ENCODE peak calls at places on chromosomes 2 and 18, in four cellular contexts. One of them, this sample, is unnamed.

GRCh38 chr2:238567996-238568395 is 141.3 kb downstream of the ASB1 start:
- DNase-seq in HepG2: no peak
- DNase-seq in GM12878: no peak
- DNase-seq in K562: no peak
- DNase-seq in this sample: no peak

GRCh38 chr2:85066874-85067351 is 66.3 kb upstream of the TCF7L1 start:
- DNase-seq in GM12878: no peak
- DNase-seq in HepG2: peak; percentile 77
- DNase-seq in K562: peak; percentile 66
- DNase-seq in this sample: peak; percentile 75

GRCh38 chr18:43590182-43590903 is 313.1 kb upstream of the SYT4 start:
- DNase-seq in K562: no peak
- DNase-seq in GM12878: no peak
- DNase-seq in HepG2: no peak
- DNase-seq in this sample: no peak

GRCh38 chr2:213119061-213119809 is 32.2 kb downstream of the IKZF2 start:
- DNase-seq in K562: no peak
- DNase-seq in HepG2: no peak
- DNase-seq in GM12878: peak; percentile 59
- DNase-seq in this sample: no peak

GRCh38 chr2:58899692-58900091 is 658.6 kb upstream of the FANCL start:
- DNase-seq in GM12878: no peak
- DNase-seq in HepG2: no peak
- DNase-seq in K562: no peak
- DNase-seq in this sample: no peak

GRCh38 chr2:128563348-128563687 is 244.7 kb upstream of the HS6ST1 start:
- DNase-seq in K562: no peak
- DNase-seq in HepG2: no peak
- DNase-seq in GM12878: no peak
- DNase-seq in this sample: no peak

GRCh38 chr2:153828335-153828734 is 43.4 kb upstream of the GALNT13 start:
- DNase-seq in K562: no peak
- DNase-seq in GM12878: no peak
- DNase-seq in HepG2: no peak
- DNase-seq in this sample: no peak

GRCh38 chr18:79442508-79443221 is 46.9 kb downstream of the NFATC1 start:
- DNase-seq in K562: no peak
- DNase-seq in HepG2: no peak
- DNase-seq in GM12878: no peak
- DNase-seq in this sample: no peak

GRCh38 chr2:238379096-238379810 is 47.5 kb upstream of the ASB1 start:
- DNase-seq in K562: no peak
- DNase-seq in HepG2: no peak
- DNase-seq in GM12878: no peak
- DNase-seq in this sample: no peak

GRCh38 chr2:40227200-40227599 is 224.7 kb downstream of the SLC8A1 start:
- DNase-seq in HepG2: no peak
- DNase-seq in GM12878: no peak
- DNase-seq in K562: no peak
- DNase-seq in this sample: no peak

GRCh38 chr2:234307322-234307961 is 189.4 kb downstream of the ARL4C start:
- DNase-seq in K562: no peak
- DNase-seq in GM12878: no peak
- DNase-seq in HepG2: no peak
- DNase-seq in this sample: no peak

GRCh38 chr18:2627821-2628276 is 27.7 kb upstream of the SMCHD1 start:
- DNase-seq in GM12878: no peak
- DNase-seq in K562: no peak
- DNase-seq in HepG2: peak; percentile 15
- DNase-seq in this sample: no peak

GRCh38 chr2:37625156-37625555 is 46.3 kb downstream of the CDC42EP3 start:
- DNase-seq in HepG2: no peak
- DNase-seq in GM12878: no peak
- DNase-seq in K562: no peak
- DNase-seq in this sample: no peak

GRCh38 chr2:232529806-232530547 is 4.0 kb downstream of the CHRND start:
- DNase-seq in HepG2: no peak
- DNase-seq in K562: no peak
- DNase-seq in GM12878: no peak
- DNase-seq in this sample: peak; percentile 12

GRCh38 chr2:79554899-79555298 is 42.0 kb downstream of the CTNNA2 start:
- DNase-seq in GM12878: no peak
- DNase-seq in K562: no peak
- DNase-seq in HepG2: no peak
- DNase-seq in this sample: no peak

GRCh38 chr18:11053293-11053692 is 96.1 kb downstream of the PIEZO2 start:
- DNase-seq in K562: no peak
- DNase-seq in GM12878: no peak
- DNase-seq in HepG2: no peak
- DNase-seq in this sample: no peak

GRCh38 chr2:366706-367105 is 78.8 kb upstream of the ALKAL2 start:
- DNase-seq in HepG2: no peak
- DNase-seq in K562: no peak
- DNase-seq in GM12878: no peak
- DNase-seq in this sample: no peak

GRCh38 chr2:68284896-68285295 is 32.6 kb upstream of the PPP3R1 start:
- DNase-seq in GM12878: no peak
- DNase-seq in K562: no peak
- DNase-seq in HepG2: no peak
- DNase-seq in this sample: peak; percentile 17

GRCh38 chr18:48834421-48835011 is 116.2 kb downstream of the SMAD7 start:
- DNase-seq in GM12878: peak; percentile 81
- DNase-seq in K562: no peak
- DNase-seq in HepG2: no peak
- DNase-seq in this sample: no peak

GRCh38 chr18:13900633-13901032 is 14.7 kb downstream of the MC2R start:
- DNase-seq in GM12878: no peak
- DNase-seq in K562: no peak
- DNase-seq in HepG2: no peak
- DNase-seq in this sample: no peak

GRCh38 chr2:105768961-105769452 is 24.3 kb downstream of the NCK2 start:
- DNase-seq in HepG2: no peak
- DNase-seq in GM12878: no peak
- DNase-seq in K562: no peak
- DNase-seq in this sample: no peak

GRCh38 chr2:71821856-71822255 is 325.8 kb downstream of the CYP26B1 start:
- DNase-seq in HepG2: no peak
- DNase-seq in K562: no peak
- DNase-seq in GM12878: no peak
- DNase-seq in this sample: no peak

GRCh38 chr2:227033471-227034148 is 130.4 kb downstream of the COL4A4 start:
- DNase-seq in GM12878: no peak
- DNase-seq in K562: peak; percentile 28
- DNase-seq in HepG2: peak; percentile 43
- DNase-seq in this sample: peak; percentile 77

GRCh38 chr2:85503168-85503610 is 35.8 kb upstream of the MAT2A start:
- DNase-seq in GM12878: no peak
- DNase-seq in HepG2: peak; percentile 47
- DNase-seq in K562: no peak
- DNase-seq in this sample: no peak

GRCh38 chr2:215979615-215980014 is 33.7 kb downstream of the MREG start:
- DNase-seq in K562: peak; percentile 14
- DNase-seq in HepG2: no peak
- DNase-seq in GM12878: no peak
- DNase-seq in this sample: no peak

GRCh38 chr2:37615808-37616673 is 55.4 kb downstream of the CDC42EP3 start:
- DNase-seq in HepG2: no peak
- DNase-seq in K562: no peak
- DNase-seq in GM12878: no peak
- DNase-seq in this sample: no peak

GRCh38 chr2:172234716-172235661 is 132.3 kb upstream of the DLX2 start:
- DNase-seq in HepG2: peak; percentile 56
- DNase-seq in GM12878: no peak
- DNase-seq in K562: peak; percentile 20
- DNase-seq in this sample: peak; percentile 77

GRCh38 chr2:185473838-185474237 is 264.8 kb upstream of the FSIP2 start:
- DNase-seq in K562: no peak
- DNase-seq in GM12878: no peak
- DNase-seq in HepG2: no peak
- DNase-seq in this sample: no peak

GRCh38 chr2:185475868-185476267 is 262.7 kb upstream of the FSIP2 start:
- DNase-seq in K562: no peak
- DNase-seq in GM12878: no peak
- DNase-seq in HepG2: no peak
- DNase-seq in this sample: no peak

GRCh38 chr2:185472574-185472973 is 266.0 kb upstream of the FSIP2 start:
- DNase-seq in GM12878: no peak
- DNase-seq in HepG2: no peak
- DNase-seq in K562: no peak
- DNase-seq in this sample: no peak

GRCh38 chr2:185477452-185477851 is 261.2 kb upstream of the FSIP2 start:
- DNase-seq in HepG2: no peak
- DNase-seq in K562: no peak
- DNase-seq in GM12878: no peak
- DNase-seq in this sample: no peak
- TF ChIP-seq SMC3 in HepG2: no peak
- TF ChIP-seq SMC3 in K562: no peak
- TF ChIP-seq SMC3 in GM12878: no peak
- TF ChIP-seq SMC3 in this sample: no peak

DNA sequence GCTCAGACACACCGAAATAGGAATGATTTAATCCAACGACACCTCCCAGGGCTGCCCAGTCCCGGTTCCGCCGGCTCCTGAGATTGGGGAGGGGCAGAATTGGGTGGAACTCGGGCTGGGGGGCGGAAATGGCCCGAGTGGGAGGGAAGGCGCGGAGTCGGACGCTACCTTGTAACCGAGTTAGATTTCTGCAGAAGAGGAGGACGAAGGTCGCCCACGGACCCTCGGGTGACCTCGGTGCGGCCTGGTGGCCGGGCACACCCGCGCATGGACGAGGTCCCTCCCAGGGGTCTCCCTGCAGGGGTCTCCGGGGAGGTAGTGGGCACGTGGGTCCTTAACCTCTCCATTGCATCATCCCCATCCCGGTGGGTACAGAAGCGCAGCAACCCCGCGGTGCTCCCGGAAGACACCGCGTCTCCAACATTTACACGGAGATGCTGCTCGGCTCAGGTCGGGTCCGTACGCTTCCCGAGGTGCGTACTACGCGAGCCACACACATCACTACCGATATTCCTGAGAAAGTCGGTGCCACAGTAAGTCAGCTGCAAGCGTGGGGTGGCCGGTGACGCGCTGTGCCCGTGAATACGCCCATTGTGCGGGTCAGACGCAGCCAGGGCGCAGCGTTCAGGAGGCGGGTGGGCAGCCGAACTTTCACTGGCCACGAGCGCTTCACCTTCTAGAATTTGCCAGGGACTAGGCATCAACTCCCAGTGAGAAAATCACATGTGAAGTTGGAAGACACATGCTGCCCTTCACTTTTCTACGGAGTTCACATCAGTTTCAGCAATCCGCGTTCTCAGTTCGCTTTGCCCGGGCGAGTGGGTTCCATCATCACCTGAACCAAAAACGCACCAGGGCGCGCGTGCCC is 3.0 kb downstream of the ZNF516 start:
- DNase-seq in HepG2: no peak
- DNase-seq in K562: no peak
- DNase-seq in GM12878: no peak
- DNase-seq in this sample: peak; percentile 51
- TF ChIP-seq GABPA in HepG2: no peak
- TF ChIP-seq GABPA in K562: no peak
- TF ChIP-seq GABPA in GM12878: no peak
- TF ChIP-seq GABPA in this sample: no peak

GRCh38 chr2:121153516-121153915 is 131.5 kb downstream of the TFCP2L1 start:
- DNase-seq in HepG2: no peak
- DNase-seq in GM12878: no peak
- DNase-seq in K562: no peak
- DNase-seq in this sample: no peak
- TF ChIP-seq SMC3 in HepG2: no peak
- TF ChIP-seq SMC3 in GM12878: no peak
- TF ChIP-seq SMC3 in K562: no peak
- TF ChIP-seq SMC3 in this sample: no peak

GRCh38 chr2:119265693-119266066 is 42.0 kb downstream of the STEAP3 start:
- DNase-seq in GM12878: no peak
- DNase-seq in HepG2: no peak
- DNase-seq in K562: no peak
- DNase-seq in this sample: no peak

GRCh38 chr2:119263025-119263424 is 39.4 kb downstream of the STEAP3 start:
- DNase-seq in GM12878: no peak
- DNase-seq in HepG2: no peak
- DNase-seq in K562: no peak
- DNase-seq in this sample: no peak

GRCh38 chr2:119263656-119264055 is 40.0 kb downstream of the STEAP3 start:
- DNase-seq in GM12878: no peak
- DNase-seq in HepG2: no peak
- DNase-seq in K562: no peak
- DNase-seq in this sample: no peak

GRCh38 chr2:119266091-119266589 is 42.5 kb downstream of the STEAP3 start:
- DNase-seq in K562: no peak
- DNase-seq in GM12878: no peak
- DNase-seq in HepG2: no peak
- DNase-seq in this sample: no peak

DNA sequence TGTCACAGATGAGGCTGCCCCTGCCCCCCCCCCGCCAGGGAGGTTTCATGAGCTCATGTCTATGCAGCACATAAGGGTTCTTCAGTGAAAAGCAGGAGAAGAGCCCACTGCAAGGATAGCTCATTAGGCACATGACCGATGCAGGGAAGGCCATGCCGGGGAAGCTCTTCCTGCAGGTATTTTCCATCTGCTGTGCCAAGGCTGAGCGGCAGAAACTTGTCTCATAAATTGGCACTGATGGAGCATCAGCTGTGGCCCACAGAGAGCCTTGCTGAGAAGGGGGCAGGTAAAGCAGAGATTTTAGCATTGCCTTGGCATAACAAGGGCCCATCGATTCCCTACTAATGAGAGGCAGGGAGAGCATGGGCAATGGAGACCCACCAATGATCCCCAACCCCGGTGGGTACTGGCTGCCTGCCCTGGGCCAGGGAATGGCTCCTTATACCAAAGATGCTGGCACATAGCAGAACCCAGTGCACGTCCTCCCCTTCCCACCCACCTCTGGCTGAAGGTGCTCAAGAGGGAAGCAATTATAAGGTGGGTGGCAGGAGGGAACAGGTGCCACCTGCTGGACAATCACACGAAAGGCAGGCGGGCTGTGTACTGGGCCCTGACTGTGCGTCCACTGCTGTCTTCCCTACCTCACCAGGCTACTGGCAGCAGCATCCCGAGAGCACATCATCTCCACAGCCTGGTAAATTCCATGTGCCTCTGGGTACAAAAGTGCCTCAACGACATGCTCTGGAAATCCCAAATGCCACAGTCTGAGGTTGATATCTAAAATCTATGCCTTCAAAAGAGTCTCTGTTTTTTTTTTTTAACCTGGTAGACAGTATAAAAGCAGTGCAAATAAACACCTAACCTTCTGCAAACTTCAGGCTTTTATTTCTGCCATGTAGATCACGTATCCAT is 41.4 kb downstream of the STEAP3 start:
- DNase-seq in HepG2: peak; percentile 51
- DNase-seq in K562: peak; percentile 73
- DNase-seq in GM12878: peak; percentile 7
- DNase-seq in this sample: peak; percentile 75
- TF ChIP-seq GABPA in HepG2: no peak
- TF ChIP-seq GABPA in K562: no peak
- TF ChIP-seq GABPA in GM12878: no peak
- TF ChIP-seq GABPA in this sample: no peak